ENCODE peak calls at places on chromosomes 6 and 20, in six cellular contexts. L, T, D, K, Q and V are unnamed samples.

GRCh38 chr20:3307078-3307477 is 68.1 kb upstream of the SLC4A11 start:
- DNase-seq in L (no peak), T (no peak), D (no peak), K (no peak), Q (no peak), V (no peak)

GRCh38 chr6:166958926-166959861 is 2.8 kb upstream of the RNASET2 start:
- DNase-seq in L (no peak), T (no peak), D (no peak), K (no peak), Q (peak; percentile 61), V (peak; percentile 81)

GRCh38 chr20:64086801-64087200 is 2.6 kb upstream of the LKAAEAR1 start:
- DNase-seq in L (no peak), T (no peak), D (no peak), K (no peak), Q (no peak), V (no peak)

GRCh38 chr6:149750136-149750609 is 632 bp downstream of the PCMT1 start:
- DNase-seq in L (no peak), T (peak; percentile 77), D (peak; percentile 68), K (no peak), Q (peak; percentile 69), V (no peak)

GRCh38 chr6:21386744-21387143 is 206.8 kb upstream of the SOX4 start:
- DNase-seq in L (no peak), T (no peak), D (no peak), K (no peak), Q (no peak), V (no peak)

GRCh38 chr6:141048451-141048850 is 1084.3 kb upstream of the GJE1 start:
- DNase-seq in L (no peak), T (no peak), D (no peak), K (no peak), Q (no peak), V (no peak)

GRCh38 chr6:69867075-69867911 is 937 bp downstream of the COL19A1 start:
- DNase-seq in L (no peak), T (peak; percentile 78), D (peak; percentile 72), K (no peak), Q (peak; percentile 37), V (no peak)

GRCh38 chr6:141203902-141204575 is 928.7 kb upstream of the GJE1 start:
- DNase-seq in L (peak; percentile 67), T (no peak), D (no peak), K (no peak), Q (no peak), V (no peak)

GRCh38 chr6:111522393-111523020 is 39.5 kb upstream of the REV3L start:
- DNase-seq in L (no peak), T (no peak), D (no peak), K (no peak), Q (no peak), V (no peak)

GRCh38 chr6:107344383-107344782 is 115.0 kb downstream of the PDSS2 start:
- DNase-seq in L (no peak), T (no peak), D (no peak), K (no peak), Q (no peak), V (no peak)

GRCh38 chr6:5671162-5671561 is 335.6 kb downstream of the NRN1 start:
- DNase-seq in L (no peak), T (no peak), D (peak; percentile 51), K (no peak), Q (no peak), V (peak; percentile 22)

GRCh38 chr20:64077094-64077493 is 2.2 kb downstream of the RGS19 start:
- DNase-seq in L (no peak), T (no peak), D (peak; percentile 75), K (no peak), Q (peak; percentile 50), V (no peak)

GRCh38 chr20:36217226-36217625 is 19.1 kb upstream of the AAR2 start:
- DNase-seq in L (no peak), T (no peak), D (no peak), K (no peak), Q (no peak), V (no peak)

GRCh38 chr6:143400258-143401059 is 50.0 kb downstream of the ADAT2 start:
- DNase-seq in L (no peak), T (no peak), D (no peak), K (no peak), Q (peak; percentile 52), V (no peak)

GRCh38 chr6:50147371-50147770 is 97.6 kb upstream of the DEFB112 start:
- DNase-seq in L (no peak), T (no peak), D (no peak), K (peak; percentile 6), Q (no peak), V (no peak)

GRCh38 chr6:69865126-69865525 is 1.2 kb upstream of the COL19A1 start:
- DNase-seq in L (no peak), T (no peak), D (no peak), K (peak; percentile 19), Q (no peak), V (no peak)

GRCh38 chr20:34703573-34704176 is 469 bp upstream of the TP53INP2 start:
- DNase-seq in L (no peak), T (no peak), D (peak; percentile 52), K (no peak), Q (peak; percentile 63), V (no peak)

GRCh38 chr6:88490865-88491264 is 324.7 kb upstream of the CNR1 start:
- DNase-seq in L (no peak), T (no peak), D (no peak), K (no peak), Q (no peak), V (no peak)

GRCh38 chr6:94559829-94560537 is 1017.4 kb upstream of the MANEA start:
- DNase-seq in L (no peak), T (no peak), D (no peak), K (no peak), Q (no peak), V (no peak)

GRCh38 chr6:87183687-87184086 is 28.3 kb downstream of the ZNF292 start:
- DNase-seq in L (no peak), T (no peak), D (no peak), K (no peak), Q (no peak), V (no peak)

DNA sequence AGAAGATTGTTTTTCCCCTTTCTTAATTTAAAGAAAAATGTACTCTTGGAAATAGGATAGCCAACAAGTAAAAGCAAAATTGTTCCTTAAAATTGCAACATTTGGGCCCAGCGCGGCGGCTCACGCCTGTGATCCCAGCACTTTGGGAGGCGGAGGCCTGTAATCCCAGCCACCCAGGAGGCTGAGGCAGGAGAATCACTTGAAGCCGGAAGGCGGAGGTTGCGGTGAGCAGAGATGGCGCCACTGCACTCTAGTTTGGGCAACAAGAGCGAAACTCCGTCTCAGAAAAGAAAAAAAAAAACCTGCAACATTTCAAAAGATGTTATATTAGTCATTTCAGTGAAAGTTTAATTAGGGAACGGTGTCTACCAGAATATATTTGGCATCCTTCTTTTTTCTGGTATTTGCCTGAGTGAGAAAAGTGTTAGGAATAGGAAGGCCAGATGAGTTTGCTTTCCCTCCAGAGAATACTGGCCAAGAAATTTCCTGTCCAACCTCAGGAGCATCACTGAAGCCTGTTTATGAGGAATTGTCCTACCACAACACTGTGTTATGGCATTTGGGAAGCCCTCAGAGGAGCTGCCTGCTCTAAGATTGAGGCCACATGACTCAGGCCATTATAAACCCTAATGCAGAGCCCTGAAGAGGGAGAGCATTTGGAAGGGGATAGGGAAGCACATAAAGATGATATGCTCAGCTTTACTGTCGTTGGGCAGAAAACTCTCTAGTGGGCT is 1.2 kb upstream of the GJA1 start:
- DNase-seq in L (no peak), T (no peak), D (no peak), K (peak; percentile 40), Q (no peak), V (no peak)
- TF ChIP-seq CTCF in L (no peak), T (no peak), D (no peak), K (no peak), Q (no peak), V (no peak)

DNA sequence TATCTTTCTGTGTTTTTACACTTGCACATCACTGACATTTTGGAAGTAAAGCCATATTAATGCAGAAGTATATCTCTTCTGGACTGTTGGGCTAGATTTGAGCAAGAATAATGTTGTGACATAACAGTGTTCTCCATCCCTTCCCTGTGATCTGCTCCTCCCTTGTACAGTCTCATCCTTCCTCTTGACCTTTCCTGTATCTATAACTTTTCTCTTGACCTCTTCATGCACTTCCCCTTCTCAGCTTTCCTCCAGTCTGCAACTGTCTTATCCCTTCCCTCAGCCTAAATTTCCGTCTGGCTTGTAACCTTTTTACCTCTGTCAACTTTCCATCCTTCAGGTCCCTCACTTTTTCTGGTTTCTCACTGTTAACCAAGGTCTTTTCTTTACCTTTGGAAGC is 29.8 kb downstream of the NCOA3 start:
- DNase-seq in L (no peak), T (no peak), D (no peak), K (no peak), Q (no peak), V (no peak)
- H3K4me3 ChIP-seq in L (no peak overlapping the region), T (no peak overlapping the region), D (no peak overlapping the region), K (no peak overlapping the region), Q (no peak overlapping the region), V (no peak overlapping the region)

GRCh38 chr6:16799279-16800193 is 38.3 kb upstream of the ATXN1 start:
- DNase-seq in L (no peak), T (no peak), D (no peak), K (peak; percentile 9), Q (no peak), V (no peak)

DNA sequence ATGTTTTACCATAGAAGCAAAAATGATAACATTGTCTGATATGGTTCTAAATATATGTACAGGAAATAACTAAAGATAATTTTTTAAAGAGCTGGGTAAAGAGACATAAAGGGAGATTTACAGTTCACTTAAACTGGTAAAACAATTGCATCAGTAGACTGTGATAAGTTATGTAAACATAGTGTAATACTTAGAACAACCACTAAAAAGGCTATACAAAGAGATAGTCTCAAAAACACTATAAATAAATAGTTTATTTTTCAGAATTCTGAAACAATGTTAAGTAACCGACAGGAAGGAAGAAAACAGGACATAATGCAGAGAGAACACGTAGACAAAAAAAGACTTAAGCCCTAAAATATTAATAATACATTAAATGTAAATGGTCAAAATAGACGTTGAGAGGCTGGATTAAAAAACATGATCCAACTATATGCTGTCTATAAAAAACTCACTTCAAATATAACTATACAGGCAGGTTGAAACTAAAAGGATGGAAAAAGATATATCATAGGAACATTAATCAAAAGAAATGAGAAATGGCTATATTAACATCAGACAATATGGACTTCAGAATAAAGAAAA is 32.7 kb upstream of the ATXN1 start:
- DNase-seq in L (no peak), T (no peak), D (no peak), K (no peak), Q (no peak), V (no peak)
- TF ChIP-seq CTCF in L (peak; percentile 1), T (no peak), D (no peak), K (no peak), Q (peak; percentile 19), V (no peak)

GRCh38 chr20:37413354-37413753 is 67.4 kb downstream of the SRC start:
- DNase-seq in L (no peak), T (no peak), D (no peak), K (no peak), Q (no peak), V (no peak)

GRCh38 chr20:37414133-37414532 is 68.2 kb downstream of the SRC start:
- DNase-seq in L (no peak), T (no peak), D (no peak), K (no peak), Q (no peak), V (no peak)

GRCh38 chr20:37411408-37412306 is 65.7 kb downstream of the SRC start:
- DNase-seq in L (no peak), T (no peak), D (no peak), K (no peak), Q (no peak), V (no peak)

GRCh38 chr20:37414636-37415035 is 68.7 kb downstream of the SRC start:
- DNase-seq in L (no peak), T (no peak), D (no peak), K (no peak), Q (no peak), V (no peak)

GRCh38 chr20:37413023-37413334 is 67.0 kb downstream of the SRC start:
- DNase-seq in L (no peak), T (no peak), D (no peak), K (no peak), Q (no peak), V (no peak)
- H3K4me3 ChIP-seq in L (no peak overlapping the region), T (no peak overlapping the region), D (no peak overlapping the region), K (no peak overlapping the region), Q (no peak overlapping the region), V (no peak overlapping the region)